ENCODE peak calls at places on chromosomes 6 and 20, in five cellular contexts. W is fibroblast of lung, B is stomach, L is hepatocyte, K is cardiac muscle cell. S is an unnamed sample.

GRCh38 chr20:31630187-31630790 is 7.4 kb upstream of the COX4I2 start:
- DNase-seq in W (no peak), B (peak; percentile 91), L (peak; percentile 41), K (no peak), S (no peak)

GRCh38 chr20:57501461-57502330 is 23.2 kb downstream of the CTCFL start:
- DNase-seq in K (no peak), L (no peak), W (peak; percentile 30), B (no peak), S (no peak)

GRCh38 chr20:37516697-37517370 is 4.2 kb upstream of the NNAT start:
- DNase-seq in K (no peak), W (peak; percentile 77), L (peak; percentile 63), B (peak; percentile 23), S (no peak)

GRCh38 chr6:81171991-81172740 is 580.3 kb downstream of the TENT5A start:
- DNase-seq in B (no peak), K (peak; percentile 6), W (peak; percentile 89), L (no peak), S (peak; percentile 75)

GRCh38 chr6:6515691-6516607 is 72.6 kb upstream of the LY86 start:
- DNase-seq in K (no peak), B (no peak), W (no peak), L (no peak), S (no peak)

GRCh38 chr20:12306107-12306506 is 388.4 kb downstream of the BTBD3 start:
- DNase-seq in L (no peak), W (no peak), K (no peak), B (no peak), S (no peak)

GRCh38 chr6:130602151-130602770 is 224.9 kb upstream of the SMLR1 start:
- DNase-seq in B (no peak), W (peak; percentile 99), L (peak; percentile 50), K (no peak), S (no peak)

GRCh38 chr6:4820704-4821276 is 44.6 kb downstream of the CDYL start:
- DNase-seq in K (no peak), L (no peak), W (peak; percentile 58), B (no peak), S (no peak)

GRCh38 chr6:149228276-149228962 is 89.1 kb upstream of the TAB2 start:
- DNase-seq in L (no peak), B (no peak), K (no peak), W (peak; percentile 30), S (no peak)

GRCh38 chr6:35583893-35584688 is 71.4 kb upstream of the TULP1 start:
- DNase-seq in W (peak; percentile 62), B (peak; percentile 73), L (peak; percentile 84), K (peak; percentile 84), S (no peak)

GRCh38 chr6:150492507-150492906 is 107.2 kb upstream of the PLEKHG1 start:
- DNase-seq in L (no peak), W (peak; percentile 32), B (no peak), K (no peak), S (no peak)

GRCh38 chr20:10131612-10132345 is 86.9 kb upstream of the SNAP25 start:
- DNase-seq in K (peak; percentile 9), L (peak; percentile 63), B (peak; percentile 72), W (peak; percentile 83), S (no peak)

GRCh38 chr6:144675231-144675861 is 390.2 kb downstream of the UTRN start:
- DNase-seq in W (peak; percentile 82), K (no peak), L (peak; percentile 34), B (no peak), S (peak; percentile 34)

GRCh38 chr20:39855799-39856198 is 833.2 kb downstream of the MAFB start:
- DNase-seq in B (no peak), W (peak; percentile 84), L (no peak), K (no peak), S (no peak)

GRCh38 chr6:150588862-150589499 is 10.7 kb upstream of the PLEKHG1 start:
- DNase-seq in L (no peak), W (no peak), B (no peak), K (no peak), S (no peak)

GRCh38 chr6:118620202-118620601 is 31.2 kb downstream of the CEP85L start:
- DNase-seq in B (no peak), K (no peak), L (no peak), W (no peak), S (no peak)

GRCh38 chr6:109816452-109817374 is 125.6 kb downstream of the FIG4 start:
- DNase-seq in K (peak; percentile 13), L (no peak), W (no peak), B (no peak), S (no peak)

GRCh38 chr6:20180935-20181334 is 31.3 kb downstream of the MBOAT1 start:
- DNase-seq in W (peak; percentile 20), B (no peak), K (no peak), L (no peak), S (no peak)

DNA sequence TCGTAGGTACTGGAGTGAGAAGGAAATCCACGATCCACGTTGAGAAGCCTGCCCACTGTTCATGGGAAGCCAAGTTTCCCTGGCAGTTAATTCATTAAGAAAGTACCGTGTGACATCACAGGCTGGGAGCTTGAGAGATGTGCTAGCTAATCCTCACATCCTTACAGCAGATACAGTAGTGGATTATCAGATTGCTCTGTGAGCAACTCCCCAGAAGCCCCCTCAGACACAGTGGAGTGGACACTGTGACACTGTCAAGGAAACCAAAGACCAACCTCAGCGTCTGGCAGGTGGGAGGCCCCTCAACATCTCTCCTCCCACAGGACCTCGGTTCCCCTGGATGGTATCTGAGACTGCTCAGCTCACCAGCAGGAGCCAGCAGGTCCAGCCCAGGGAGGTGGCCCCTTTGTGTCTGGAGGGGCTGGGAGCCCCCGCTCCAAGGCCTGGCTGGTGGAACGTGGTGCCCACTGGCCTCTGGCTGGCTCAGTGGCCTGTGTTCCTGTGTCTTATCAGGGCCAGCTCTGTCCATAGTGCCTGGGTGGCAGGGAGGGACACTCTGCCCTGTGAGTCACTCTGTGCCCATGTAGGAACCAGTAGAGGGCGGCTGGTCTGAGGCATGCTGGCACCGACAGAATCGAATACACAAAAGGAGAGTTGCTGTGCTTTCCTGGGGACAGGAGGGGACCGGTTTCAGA is 7.2 kb downstream of the PYGB start:
- DNase-seq in W (no peak), B (peak; percentile 86), K (peak; percentile 16), L (no peak), S (peak; percentile 41)
- TF ChIP-seq CTCF in W (no peak), B (no peak), K (no peak), L (no peak), S (peak; percentile 17)

DNA sequence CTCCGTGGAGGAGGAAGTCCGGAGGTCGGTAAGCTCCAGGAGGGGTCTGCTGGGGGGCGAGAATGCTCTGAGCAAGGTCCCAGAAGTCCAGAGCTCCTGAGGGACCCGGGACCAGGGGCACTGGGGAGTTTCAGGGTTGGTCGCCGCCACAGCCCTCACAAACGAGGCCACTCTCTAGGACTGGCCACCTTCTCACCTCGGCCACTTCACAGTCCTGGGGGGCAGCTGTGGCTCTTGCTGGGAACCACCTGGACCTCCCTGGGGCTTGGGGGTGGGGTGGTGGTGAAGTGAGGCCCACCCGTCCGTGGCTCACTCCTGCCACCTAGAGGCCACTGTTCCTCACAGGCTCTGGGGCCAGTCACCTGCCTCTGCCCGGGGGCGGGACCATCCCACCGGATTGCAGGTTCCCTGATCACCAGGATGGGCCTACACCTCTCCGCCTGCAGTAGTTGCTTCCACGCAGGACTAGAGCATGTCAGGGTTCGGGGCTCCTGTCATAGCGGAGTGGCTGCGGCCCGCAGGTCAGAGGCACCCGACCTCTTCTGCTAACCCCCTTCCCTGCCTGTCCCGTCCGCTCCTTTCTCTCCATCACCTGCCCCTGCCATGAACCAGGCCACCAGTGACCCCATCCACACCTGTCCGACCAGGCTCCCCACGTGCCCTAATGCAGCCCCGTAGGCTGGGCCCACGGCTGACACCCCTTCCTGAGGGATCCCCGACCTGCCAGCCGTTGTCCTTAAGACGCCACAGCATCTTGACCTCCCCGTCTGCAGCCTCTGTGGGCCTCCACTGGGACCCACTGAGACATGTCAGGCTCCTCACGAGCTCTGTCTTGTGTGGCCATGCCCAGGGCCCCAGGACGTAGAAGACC is 5.1 kb upstream of the TCEA2 start:
- DNase-seq in L (peak; percentile 87), B (peak; percentile 81), K (peak; percentile 82), W (no peak), S (peak; percentile 57)
- H3K4me1 ChIP-seq in L (peaks cover 27% of the 10 kb centered on the region), B (peaks cover 27% of the 10 kb centered on the region), K (peaks cover 10% of the 10 kb centered on the region), W (peaks cover 5% of the 10 kb centered on the region), S (peaks cover 15% of the 10 kb centered on the region)

GRCh38 chr6:146901940-146902816 is 302.0 kb upstream of the STXBP5 start:
- DNase-seq in W (no peak), K (no peak), B (no peak), L (no peak), S (no peak)

GRCh38 chr6:146898888-146899227 is 300.1 kb downstream of the ADGB start:
- DNase-seq in L (no peak), K (no peak), B (no peak), W (no peak), S (no peak)

GRCh38 chr6:146904596-146904995 is 299.6 kb upstream of the STXBP5 start:
- DNase-seq in K (no peak), L (no peak), B (no peak), W (no peak), S (no peak)

GRCh38 chr6:146905313-146905712 is 298.9 kb upstream of the STXBP5 start:
- DNase-seq in K (no peak), B (peak; percentile 31), W (peak; percentile 82), L (no peak), S (no peak)

DNA sequence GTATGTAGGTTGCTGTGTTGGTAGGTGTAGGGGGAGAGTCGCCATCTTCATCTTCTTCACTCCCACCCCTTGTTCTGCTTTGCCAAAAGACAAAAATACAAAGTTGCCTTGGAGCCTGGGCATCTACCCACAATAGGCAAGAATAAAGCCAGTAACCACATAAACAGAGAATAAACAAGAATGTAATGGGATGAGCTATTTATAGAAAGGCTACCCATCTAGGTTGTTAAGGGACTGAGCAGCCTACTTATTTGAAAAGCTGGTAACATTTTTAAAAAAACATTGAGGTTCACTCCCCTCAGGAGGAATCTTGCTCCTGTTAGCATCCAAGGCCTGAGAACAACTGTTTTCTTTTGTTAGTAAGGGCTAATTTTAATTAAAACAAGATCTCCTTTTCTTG is 301.4 kb upstream of the STXBP5 start:
- DNase-seq in B (no peak), K (no peak), L (no peak), W (no peak), S (no peak)
- TF ChIP-seq CTCF in B (no peak), K (no peak), L (no peak), W (no peak), S (no peak)

DNA sequence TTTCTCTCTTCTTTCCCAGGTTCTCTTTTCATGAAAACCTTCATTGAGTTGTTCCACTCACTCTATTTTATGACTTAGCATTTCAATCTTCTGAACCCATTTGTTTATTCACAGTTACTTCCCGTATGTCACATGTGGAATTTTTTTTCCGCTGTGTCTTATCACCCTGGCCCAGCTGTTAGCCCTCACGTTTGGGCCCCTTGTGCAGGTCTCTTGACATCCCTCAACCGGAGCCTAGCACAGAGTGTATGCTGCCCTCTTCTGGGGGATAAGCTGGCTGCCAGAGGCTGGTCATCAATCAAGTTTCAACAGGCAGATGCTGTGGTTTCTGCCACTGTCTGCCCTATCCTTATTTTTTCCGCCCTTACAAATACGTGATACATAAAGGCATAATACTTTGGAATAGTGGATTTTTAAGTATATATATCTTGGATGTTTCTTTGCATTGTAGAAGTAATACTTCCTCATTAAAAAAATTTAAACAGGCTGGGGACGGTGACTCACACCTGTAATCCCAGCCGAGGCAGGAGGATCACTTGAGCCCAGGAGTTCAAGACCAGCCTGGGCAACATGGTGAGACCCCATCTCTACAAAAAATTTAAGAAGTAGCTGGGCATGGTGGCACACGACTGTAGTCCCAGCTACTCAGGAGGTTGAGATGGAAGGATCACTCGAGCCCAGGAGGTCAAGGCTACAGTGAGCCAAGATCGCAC is 38.8 kb upstream of the RNF8 start:
- DNase-seq in L (peak; percentile 85), B (peak; percentile 41), W (peak; percentile 46), K (peak; percentile 80), S (no peak)
- H3K4me1 ChIP-seq in L (peaks cover 17% of the 10 kb centered on the region), B (no peaks in the 10 kb centered on the region), W (no peaks in the 10 kb centered on the region), K (no peaks in the 10 kb centered on the region), S (no peaks in the 10 kb centered on the region)

S was measured in tibial artery.